ENCODE peak calls at places on chromosomes 5 and 9, in four cellular contexts. One of them, this sample, is unnamed.

GRCh38 chr9:90003046-90003355 is 398.2 kb downstream of the GADD45G start:
- DNase-seq in activated naive CD4-positive, alpha-beta T cell: no peak
- DNase-seq in NCI-H2081: no peak
- DNase-seq in stimulated activated CD8-positive, alpha-beta memory T cell treated with anti-CD3 and anti-CD28 coated beads, Interleukin-2, amount 100 ng/mL, for 48 hours: no peak
- DNase-seq in this sample: no peak

GRCh38 chr5:13956441-13956840 is 12.0 kb upstream of the DNAH5 start:
- DNase-seq in activated naive CD4-positive, alpha-beta T cell: no peak
- DNase-seq in NCI-H2081: no peak
- DNase-seq in stimulated activated CD8-positive, alpha-beta memory T cell treated with anti-CD3 and anti-CD28 coated beads, Interleukin-2, amount 100 ng/mL, for 48 hours: no peak
- DNase-seq in this sample: no peak

GRCh38 chr9:92522983-92523970 is 12.5 kb downstream of the ECM2 start:
- DNase-seq in activated naive CD4-positive, alpha-beta T cell: no peak
- DNase-seq in NCI-H2081: no peak
- DNase-seq in stimulated activated CD8-positive, alpha-beta memory T cell treated with anti-CD3 and anti-CD28 coated beads, Interleukin-2, amount 100 ng/mL, for 48 hours: no peak
- DNase-seq in this sample: no peak

GRCh38 chr5:93018461-93018860 is 562.6 kb downstream of the NR2F1-AS1 start:
- DNase-seq in NCI-H2081: no peak
- DNase-seq in stimulated activated CD8-positive, alpha-beta memory T cell treated with anti-CD3 and anti-CD28 coated beads, Interleukin-2, amount 100 ng/mL, for 48 hours: no peak
- DNase-seq in activated naive CD4-positive, alpha-beta T cell: no peak
- DNase-seq in this sample: peak; percentile 54

GRCh38 chr5:67520161-67520886 is 323.7 kb upstream of the CD180 start:
- DNase-seq in activated naive CD4-positive, alpha-beta T cell: no peak
- DNase-seq in NCI-H2081: peak; percentile 30
- DNase-seq in stimulated activated CD8-positive, alpha-beta memory T cell treated with anti-CD3 and anti-CD28 coated beads, Interleukin-2, amount 100 ng/mL, for 48 hours: no peak
- DNase-seq in this sample: no peak

GRCh38 chr9:99133145-99133544 is 28.2 kb downstream of the TGFBR1 start:
- DNase-seq in stimulated activated CD8-positive, alpha-beta memory T cell treated with anti-CD3 and anti-CD28 coated beads, Interleukin-2, amount 100 ng/mL, for 48 hours: no peak
- DNase-seq in NCI-H2081: no peak
- DNase-seq in activated naive CD4-positive, alpha-beta T cell: no peak
- DNase-seq in this sample: no peak

GRCh38 chr9:29319727-29320513 is 1746.6 kb upstream of the C9orf72 start:
- DNase-seq in stimulated activated CD8-positive, alpha-beta memory T cell treated with anti-CD3 and anti-CD28 coated beads, Interleukin-2, amount 100 ng/mL, for 48 hours: no peak
- DNase-seq in activated naive CD4-positive, alpha-beta T cell: no peak
- DNase-seq in NCI-H2081: no peak
- DNase-seq in this sample: no peak

GRCh38 chr9:134855231-134855899 is 25.2 kb upstream of the FCN2 start:
- DNase-seq in NCI-H2081: no peak
- DNase-seq in activated naive CD4-positive, alpha-beta T cell: no peak
- DNase-seq in stimulated activated CD8-positive, alpha-beta memory T cell treated with anti-CD3 and anti-CD28 coated beads, Interleukin-2, amount 100 ng/mL, for 48 hours: no peak
- DNase-seq in this sample: no peak

GRCh38 chr5:109903061-109903460 is 213.3 kb downstream of the MAN2A1 start:
- DNase-seq in stimulated activated CD8-positive, alpha-beta memory T cell treated with anti-CD3 and anti-CD28 coated beads, Interleukin-2, amount 100 ng/mL, for 48 hours: no peak
- DNase-seq in activated naive CD4-positive, alpha-beta T cell: no peak
- DNase-seq in NCI-H2081: no peak
- DNase-seq in this sample: no peak

GRCh38 chr9:108271646-108272349 is 584.0 kb downstream of the ACTL7B start:
- DNase-seq in activated naive CD4-positive, alpha-beta T cell: no peak
- DNase-seq in stimulated activated CD8-positive, alpha-beta memory T cell treated with anti-CD3 and anti-CD28 coated beads, Interleukin-2, amount 100 ng/mL, for 48 hours: no peak
- DNase-seq in NCI-H2081: peak; percentile 98
- DNase-seq in this sample: peak; percentile 86

GRCh38 chr5:96706433-96707111 is 44.4 kb downstream of the CAST start:
- DNase-seq in NCI-H2081: no peak
- DNase-seq in stimulated activated CD8-positive, alpha-beta memory T cell treated with anti-CD3 and anti-CD28 coated beads, Interleukin-2, amount 100 ng/mL, for 48 hours: no peak
- DNase-seq in activated naive CD4-positive, alpha-beta T cell: no peak
- DNase-seq in this sample: no peak

GRCh38 chr5:137570070-137570469 is 70.9 kb upstream of the SPOCK1 start:
- DNase-seq in stimulated activated CD8-positive, alpha-beta memory T cell treated with anti-CD3 and anti-CD28 coated beads, Interleukin-2, amount 100 ng/mL, for 48 hours: no peak
- DNase-seq in activated naive CD4-positive, alpha-beta T cell: no peak
- DNase-seq in NCI-H2081: no peak
- DNase-seq in this sample: no peak

GRCh38 chr9:108549184-108549583 is 306.6 kb downstream of the ACTL7B start:
- DNase-seq in NCI-H2081: no peak
- DNase-seq in stimulated activated CD8-positive, alpha-beta memory T cell treated with anti-CD3 and anti-CD28 coated beads, Interleukin-2, amount 100 ng/mL, for 48 hours: no peak
- DNase-seq in activated naive CD4-positive, alpha-beta T cell: no peak
- DNase-seq in this sample: no peak

GRCh38 chr5:65199988-65200668 is 281.6 kb downstream of the ADAMTS6 start:
- DNase-seq in activated naive CD4-positive, alpha-beta T cell: no peak
- DNase-seq in stimulated activated CD8-positive, alpha-beta memory T cell treated with anti-CD3 and anti-CD28 coated beads, Interleukin-2, amount 100 ng/mL, for 48 hours: no peak
- DNase-seq in NCI-H2081: no peak
- DNase-seq in this sample: peak; percentile 86

GRCh38 chr9:112348257-112348992 is 15.0 kb upstream of the PTBP3 start:
- DNase-seq in stimulated activated CD8-positive, alpha-beta memory T cell treated with anti-CD3 and anti-CD28 coated beads, Interleukin-2, amount 100 ng/mL, for 48 hours: peak; percentile 66
- DNase-seq in activated naive CD4-positive, alpha-beta T cell: peak; percentile 25
- DNase-seq in NCI-H2081: no peak
- DNase-seq in this sample: peak; percentile 73

GRCh38 chr5:108983456-108984092 is 235.9 kb downstream of the FER start:
- DNase-seq in NCI-H2081: no peak
- DNase-seq in stimulated activated CD8-positive, alpha-beta memory T cell treated with anti-CD3 and anti-CD28 coated beads, Interleukin-2, amount 100 ng/mL, for 48 hours: no peak
- DNase-seq in activated naive CD4-positive, alpha-beta T cell: no peak
- DNase-seq in this sample: peak; percentile 19

GRCh38 chr5:77120706-77121105 is 33.6 kb upstream of the ZBED3 start:
- DNase-seq in activated naive CD4-positive, alpha-beta T cell: no peak
- DNase-seq in NCI-H2081: no peak
- DNase-seq in stimulated activated CD8-positive, alpha-beta memory T cell treated with anti-CD3 and anti-CD28 coated beads, Interleukin-2, amount 100 ng/mL, for 48 hours: no peak
- DNase-seq in this sample: no peak

GRCh38 chr9:73118898-73119554 is 32.6 kb upstream of the ANXA1 start:
- DNase-seq in stimulated activated CD8-positive, alpha-beta memory T cell treated with anti-CD3 and anti-CD28 coated beads, Interleukin-2, amount 100 ng/mL, for 48 hours: no peak
- DNase-seq in NCI-H2081: no peak
- DNase-seq in activated naive CD4-positive, alpha-beta T cell: no peak
- DNase-seq in this sample: peak; percentile 66

GRCh38 chr9:90659626-90660364 is 17.2 kb upstream of the DIRAS2 start:
- DNase-seq in NCI-H2081: peak; percentile 14
- DNase-seq in activated naive CD4-positive, alpha-beta T cell: no peak
- DNase-seq in stimulated activated CD8-positive, alpha-beta memory T cell treated with anti-CD3 and anti-CD28 coated beads, Interleukin-2, amount 100 ng/mL, for 48 hours: no peak
- DNase-seq in this sample: peak; percentile 31

GRCh38 chr5:55052383-55052931 is 28.4 kb downstream of the GZMK start:
- DNase-seq in NCI-H2081: no peak
- DNase-seq in stimulated activated CD8-positive, alpha-beta memory T cell treated with anti-CD3 and anti-CD28 coated beads, Interleukin-2, amount 100 ng/mL, for 48 hours: no peak
- DNase-seq in activated naive CD4-positive, alpha-beta T cell: no peak
- DNase-seq in this sample: no peak

GRCh38 chr9:131972889-131973288 is 106.8 kb downstream of the MED27 start:
- DNase-seq in NCI-H2081: no peak
- DNase-seq in activated naive CD4-positive, alpha-beta T cell: no peak
- DNase-seq in stimulated activated CD8-positive, alpha-beta memory T cell treated with anti-CD3 and anti-CD28 coated beads, Interleukin-2, amount 100 ng/mL, for 48 hours: no peak
- DNase-seq in this sample: no peak

GRCh38 chr9:88947581-88948573 is 43.4 kb upstream of the S1PR3 start:
- DNase-seq in stimulated activated CD8-positive, alpha-beta memory T cell treated with anti-CD3 and anti-CD28 coated beads, Interleukin-2, amount 100 ng/mL, for 48 hours: no peak
- DNase-seq in NCI-H2081: no peak
- DNase-seq in activated naive CD4-positive, alpha-beta T cell: no peak
- DNase-seq in this sample: peak; percentile 43

This sample was measured in AG10803.